ENCODE peak calls at places on chromosomes 1 and 21, in ten cellular contexts. J, H, F, S, G, T, C, L, R and A are unnamed samples.

GRCh38 chr1:59669752-59670312 is 144.9 kb upstream of the HOOK1 start:
- DNase-seq in J (peak), H (no peak), F (no peak), S (peak), G (no peak), T (no peak), C (no peak), L (no peak), R (no peak), A (no peak)

GRCh38 chr1:2404142-2404889 is 8.0 kb downstream of the PEX10 start:
- DNase-seq in J (no peak), H (no peak), F (no peak), S (no peak), G (no peak), T (no peak), C (no peak), L (no peak), R (no peak), A (no peak)

GRCh38 chr1:28966617-28967016 is 52.2 kb downstream of the EPB41 start:
- DNase-seq in J (no peak), H (no peak), F (no peak), S (no peak), G (no peak), T (no peak), C (no peak), L (no peak), R (no peak), A (no peak)

GRCh38 chr1:231139659-231140650 is 21.9 kb upstream of the TRIM67 start:
- DNase-seq in J (no peak), H (no peak), F (no peak), S (peak), G (no peak), T (no peak), C (no peak), L (no peak), R (no peak), A (no peak)

GRCh38 chr1:14851775-14852174 is 253.3 kb downstream of the KAZN start:
- DNase-seq in J (no peak), H (no peak), F (no peak), S (no peak), G (no peak), T (no peak), C (no peak), L (no peak), R (no peak), A (no peak)

GRCh38 chr1:4655674-4656532 is 1.5 kb downstream of the AJAP1 start:
- DNase-seq in J (peak), H (no peak), F (no peak), S (peak), G (peak), T (peak), C (no peak), L (peak), R (peak), A (no peak)

GRCh38 chr1:93446837-93447451 is 974 bp upstream of the FNBP1L start:
- DNase-seq in J (peak), H (no peak), F (peak), S (peak), G (no peak), T (peak), C (no peak), L (peak), R (peak), A (no peak)

GRCh38 chr1:116377564-116378529 is 4.8 kb downstream of the ATP1A1 start:
- DNase-seq in J (peak), H (no peak), F (no peak), S (peak), G (peak), T (peak), C (no peak), L (no peak), R (peak), A (no peak)

GRCh38 chr1:147598631-147599361 is 57.5 kb downstream of the BCL9 start:
- DNase-seq in J (peak), H (no peak), F (peak), S (peak), G (no peak), T (peak), C (peak), L (no peak), R (no peak), A (no peak)

GRCh38 chr1:247110627-247111258 is 6.6 kb upstream of the ZNF669 start:
- DNase-seq in J (no peak), H (no peak), F (no peak), S (no peak), G (no peak), T (no peak), C (peak), L (peak), R (no peak), A (no peak)

GRCh38 chr1:85818371-85818770 is 110.1 kb upstream of the ZNHIT6 start:
- DNase-seq in J (no peak), H (no peak), F (no peak), S (no peak), G (no peak), T (no peak), C (no peak), L (no peak), R (peak), A (no peak)

GRCh38 chr1:203556047-203556851 is 62.3 kb downstream of the OPTC start:
- DNase-seq in J (peak), H (no peak), F (no peak), S (no peak), G (no peak), T (peak), C (no peak), L (no peak), R (no peak), A (no peak)

GRCh38 chr1:216390956-216391355 is 32.3 kb downstream of the USH2A start:
- DNase-seq in J (no peak), H (no peak), F (no peak), S (no peak), G (no peak), T (no peak), C (no peak), L (no peak), R (no peak), A (no peak)

GRCh38 chr1:183580281-183580682 is 10.0 kb downstream of the NCF2 start:
- DNase-seq in J (no peak), H (peak), F (no peak), S (no peak), G (no peak), T (peak), C (no peak), L (no peak), R (no peak), A (peak)

GRCh38 chr1:30194741-30195423 is 528.5 kb downstream of the MATN1 start:
- DNase-seq in J (no peak), H (no peak), F (no peak), S (no peak), G (no peak), T (no peak), C (no peak), L (no peak), R (no peak), A (no peak)

GRCh38 chr1:24015226-24016210 is 35.4 kb upstream of the SRSF10 start:
- DNase-seq in J (no peak), H (no peak), F (no peak), S (no peak), G (no peak), T (no peak), C (no peak), L (no peak), R (no peak), A (no peak)

GRCh38 chr21:25835397-25835796 is 100.6 kb downstream of the GABPA start:
- DNase-seq in J (no peak), H (no peak), F (no peak), S (no peak), G (no peak), T (no peak), C (no peak), L (no peak), R (no peak), A (no peak)

GRCh38 chr1:175808573-175808972 is 65.2 kb upstream of the TNR start:
- DNase-seq in J (no peak), H (no peak), F (no peak), S (no peak), G (no peak), T (no peak), C (no peak), L (no peak), R (no peak), A (no peak)

GRCh38 chr1:205230965-205231364 is 3.2 kb downstream of the TMCC2 start:
- DNase-seq in J (no peak), H (no peak), F (no peak), S (no peak), G (no peak), T (no peak), C (no peak), L (no peak), R (no peak), A (no peak)

GRCh38 chr1:47396671-47397196 is 19.4 kb upstream of the FOXE3 start:
- DNase-seq in J (no peak), H (no peak), F (no peak), S (no peak), G (no peak), T (no peak), C (no peak), L (no peak), R (no peak), A (no peak)

GRCh38 chr1:147618077-147618569 is 52.2 kb downstream of the ACP6 start:
- DNase-seq in J (no peak), H (no peak), F (no peak), S (no peak), G (no peak), T (no peak), C (no peak), L (no peak), R (no peak), A (no peak)

GRCh38 chr1:28176492-28177470 is at the start of gene PTAFR:
- DNase-seq in J (no peak), H (no peak), F (no peak), S (no peak), G (peak), T (peak), C (peak), L (no peak), R (no peak), A (peak)

GRCh38 chr1:61921435-61921834 is 179.2 kb downstream of the PATJ start:
- DNase-seq in J (no peak), H (no peak), F (no peak), S (no peak), G (no peak), T (no peak), C (no peak), L (no peak), R (no peak), A (no peak)

GRCh38 chr21:16070207-16070651 is 340.4 kb downstream of the USP25 start:
- DNase-seq in J (no peak), H (no peak), F (no peak), S (no peak), G (no peak), T (no peak), C (no peak), L (no peak), R (peak), A (no peak)

GRCh38 chr21:41481191-41481590 is 26.8 kb downstream of the TMPRSS2 start:
- DNase-seq in J (no peak), H (no peak), F (no peak), S (no peak), G (no peak), T (no peak), C (no peak), L (no peak), R (no peak), A (no peak)

GRCh38 chr21:21205604-21206003 is 207.4 kb downstream of the NCAM2 start:
- DNase-seq in J (no peak), H (no peak), F (no peak), S (no peak), G (no peak), T (no peak), C (no peak), L (no peak), R (no peak), A (no peak)

GRCh38 chr1:23211955-23212354 is 5.3 kb downstream of the HTR1D start:
- DNase-seq in J (no peak), H (no peak), F (no peak), S (no peak), G (no peak), T (no peak), C (no peak), L (no peak), R (no peak), A (no peak)

GRCh38 chr1:215406927-215407326 is 160.2 kb upstream of the KCTD3 start:
- DNase-seq in J (no peak), H (no peak), F (no peak), S (no peak), G (no peak), T (no peak), C (no peak), L (no peak), R (no peak), A (no peak)

GRCh38 chr1:115753371-115753770 is 15.1 kb downstream of the CASQ2 start:
- DNase-seq in J (no peak), H (no peak), F (no peak), S (no peak), G (no peak), T (no peak), C (no peak), L (no peak), R (no peak), A (no peak)

GRCh38 chr1:56188855-56189254 is 390.5 kb downstream of the PLPP3 start:
- DNase-seq in J (no peak), H (no peak), F (no peak), S (no peak), G (no peak), T (no peak), C (no peak), L (no peak), R (no peak), A (no peak)

GRCh38 chr1:4002061-4002521 is 102.0 kb upstream of the C1orf174 start:
- DNase-seq in J (peak), H (no peak), F (no peak), S (no peak), G (no peak), T (no peak), C (peak), L (no peak), R (no peak), A (no peak)

GRCh38 chr21:35232545-35233176 is 183.6 kb upstream of the RUNX1 start:
- DNase-seq in J (no peak), H (peak), F (peak), S (no peak), G (no peak), T (no peak), C (no peak), L (peak), R (no peak), A (no peak)

GRCh38 chr1:20586939-20587638 is 1.8 kb upstream of the CDA start:
- DNase-seq in J (no peak), H (no peak), F (no peak), S (no peak), G (no peak), T (peak), C (no peak), L (no peak), R (no peak), A (no peak)

GRCh38 chr1:239803666-239804228 is 287.9 kb upstream of the FMN2 start:
- DNase-seq in J (no peak), H (no peak), F (no peak), S (no peak), G (no peak), T (no peak), C (no peak), L (no peak), R (no peak), A (no peak)

GRCh38 chr21:17673261-17674020 is 60.7 kb upstream of the BTG3 start:
- DNase-seq in J (no peak), H (no peak), F (no peak), S (peak), G (no peak), T (no peak), C (no peak), L (no peak), R (no peak), A (no peak)

DNA sequence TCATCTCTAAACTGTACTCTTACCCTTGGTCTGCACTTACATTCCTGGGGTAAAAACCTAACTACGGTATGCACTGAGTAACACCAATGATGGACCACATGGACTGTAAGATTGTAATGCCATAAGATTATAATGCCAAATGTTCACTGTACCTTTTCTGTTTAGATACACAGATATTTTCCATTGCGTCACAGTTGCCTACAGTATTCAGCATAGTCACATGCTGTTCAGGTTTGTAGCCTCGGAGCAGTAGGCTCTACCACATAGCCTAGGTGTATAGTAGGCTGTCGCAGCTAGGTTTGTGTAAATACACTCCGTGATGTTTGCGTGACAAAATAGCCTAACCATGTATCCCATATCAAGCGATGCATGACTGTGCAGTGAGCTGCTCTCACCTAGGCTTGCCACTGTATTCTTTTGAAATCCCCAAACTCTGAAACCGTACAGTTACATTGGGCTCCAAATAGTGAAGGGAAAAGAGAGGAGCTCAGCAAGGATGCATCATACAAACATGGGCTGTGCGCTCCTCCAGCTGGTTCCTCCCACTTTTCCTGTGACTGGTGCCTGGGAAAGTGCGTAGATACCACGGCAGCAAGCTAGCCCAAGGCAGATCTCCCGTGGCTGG is 35.2 kb downstream of the CFAP57 start:
- DNase-seq in J (no peak), H (peak), F (no peak), S (no peak), G (no peak), T (no peak), C (no peak), L (no peak), R (no peak), A (no peak)
- TF ChIP-seq POLR2AphosphoS5 in J (no peak), H (no peak), F (no peak), S (no peak), G (no peak), T (no peak), C (no peak), L (no peak), R (no peak), A (no peak)

DNA sequence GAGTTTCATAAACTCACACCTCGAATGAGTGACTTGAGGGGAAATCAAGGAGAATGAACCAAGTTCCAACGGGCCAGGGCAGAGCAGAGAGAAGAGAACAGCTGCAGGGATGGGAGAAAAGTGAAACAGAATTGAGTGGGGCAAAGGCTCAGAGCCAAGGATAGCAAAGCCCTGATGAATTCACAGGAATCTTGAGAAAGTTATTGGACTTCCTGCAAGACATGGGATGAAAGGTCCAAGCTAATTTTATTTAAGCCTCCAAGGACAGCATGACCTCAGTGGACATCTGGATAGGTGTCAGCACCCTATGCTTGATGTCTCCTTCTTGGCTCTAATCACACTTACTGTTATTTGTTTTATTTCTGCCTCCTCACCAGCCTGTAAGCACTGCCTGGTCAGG is 43.0 kb upstream of the RAVER2 start:
- DNase-seq in J (no peak), H (no peak), F (no peak), S (no peak), G (no peak), T (no peak), C (no peak), L (no peak), R (no peak), A (no peak)
- TF ChIP-seq POLR2A in J (no peak), H (no peak), F (no peak), S (no peak), G (no peak), T (no peak), C (no peak), L (no peak), R (no peak), A (no peak)

DNA sequence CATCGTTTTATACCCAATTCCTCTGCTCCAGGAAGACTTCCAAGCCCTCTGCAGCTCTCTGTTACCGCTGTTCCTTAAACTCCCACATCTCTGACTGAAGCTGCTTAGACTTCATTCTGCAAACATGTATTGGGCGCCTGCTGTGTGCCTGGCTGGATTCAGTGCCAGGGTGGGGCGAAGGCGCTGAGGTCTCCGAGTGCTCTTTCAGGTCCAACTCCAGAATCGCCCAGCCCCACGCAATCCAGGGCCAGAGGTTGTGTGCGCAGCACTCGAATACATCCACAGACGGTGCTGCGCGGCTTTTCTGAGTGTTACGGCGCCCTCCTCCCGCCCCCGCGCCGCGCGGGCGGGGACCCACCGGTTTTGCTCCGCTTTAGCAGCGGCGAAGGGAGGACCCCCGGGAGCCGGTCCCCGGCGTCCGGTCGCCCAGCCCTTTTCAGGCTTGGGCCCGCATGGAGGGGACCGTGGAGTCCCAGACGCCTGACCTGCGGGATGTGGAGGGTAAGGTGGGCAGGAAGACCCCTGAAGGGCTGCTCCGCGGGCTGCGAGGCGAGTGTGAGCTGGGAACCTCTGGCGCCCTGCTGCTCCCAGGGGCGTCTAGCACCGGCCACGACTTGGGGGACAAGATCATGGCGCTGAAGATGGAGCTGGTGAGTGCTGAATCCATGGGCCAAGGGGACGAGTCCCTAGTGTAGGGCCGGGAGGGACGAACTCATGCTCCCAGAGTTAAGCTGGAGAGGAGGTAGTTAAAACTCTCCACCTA is at the start of gene LURAP1:
- DNase-seq in J (peak), H (no peak), F (no peak), S (no peak), G (no peak), T (no peak), C (peak), L (peak), R (no peak), A (peak)
- TF ChIP-seq POLR2AphosphoS5 in J (peak), H (no peak), F (no peak), S (no peak), G (no peak), T (no peak), C (peak), L (no peak), R (peak), A (no peak)

DNA sequence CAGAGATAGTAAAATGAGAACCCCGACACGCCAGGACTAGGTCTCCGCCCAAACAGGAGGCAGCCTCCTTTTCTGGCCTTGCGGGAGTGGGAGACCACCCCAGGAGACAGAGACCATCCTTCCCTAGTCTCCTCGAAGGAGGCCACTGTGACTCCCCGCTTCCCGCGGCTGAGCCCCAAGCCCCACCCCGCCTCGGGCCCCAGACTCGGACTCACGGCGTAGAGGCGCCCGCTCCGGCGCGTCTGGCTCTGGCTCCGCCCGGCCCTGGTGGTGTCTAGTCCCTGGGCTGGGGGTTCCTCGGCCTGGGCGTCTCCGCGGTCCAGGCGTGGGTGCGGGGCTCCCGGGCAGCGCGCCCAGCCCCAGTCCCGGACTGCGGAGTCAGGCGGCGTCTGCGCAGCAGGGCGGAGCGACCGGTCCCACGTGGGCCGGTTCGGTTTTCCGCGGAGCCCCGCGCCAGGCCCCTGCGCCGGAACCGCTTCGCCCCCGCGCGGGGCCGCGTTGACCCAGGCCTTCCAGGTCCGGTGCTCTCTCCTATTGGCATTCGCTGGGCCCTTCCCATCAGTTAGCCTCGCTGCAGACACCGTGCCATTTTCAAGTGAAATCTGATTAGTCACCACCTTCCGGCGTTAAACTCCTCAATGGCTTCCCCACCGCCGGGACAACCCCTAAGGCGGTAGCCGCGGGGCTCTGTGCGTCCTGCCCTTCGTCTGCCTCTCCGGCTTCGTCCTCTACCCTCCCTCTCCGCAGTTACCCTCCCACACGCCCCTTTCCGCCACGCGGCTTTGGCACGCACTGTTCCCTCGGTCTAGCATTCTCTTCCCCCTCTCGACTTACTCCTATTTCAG is at the start of gene C1orf216:
- DNase-seq in J (peak), H (peak), F (peak), S (peak), G (peak), T (peak), C (peak), L (peak), R (peak), A (peak)
- TF ChIP-seq POLR2A in J (no peak), H (peak), F (no peak), S (no peak), G (peak), T (no peak), C (no peak), L (peak), R (peak), A (peak)